ENCODE peak calls at places on chromosomes 7 and 10, in seven cellular contexts. E, V, K, M, T, F and X are unnamed samples.
A peak's percentile ranks its signal among the peaks of the same experiment; 100 is the strongest.

GRCh38 chr7:76294344-76295024 is 8.0 kb upstream of the HSPB1 start:
- DNase-seq in E (no peak), V (peak; percentile 98), K (peak; percentile 99), M (no peak), T (peak; percentile 97), F (no peak), X (peak; percentile 92)

GRCh38 chr10:35335718-35336083 is 608 bp upstream of the CCNY start:
- DNase-seq in E (peak; percentile 16), V (no peak), K (no peak), M (no peak), T (no peak), F (no peak), X (no peak)

GRCh38 chr10:70602665-70603438 is at the start of gene PRF1:
- DNase-seq in E (peak; percentile 81), V (no peak), K (peak; percentile 38), M (no peak), T (no peak), F (no peak), X (no peak)

GRCh38 chr7:24741691-24742639 is 15.3 kb downstream of the GSDME start:
- DNase-seq in E (no peak), V (peak; percentile 84), K (no peak), M (no peak), T (no peak), F (peak; percentile 93), X (no peak)

GRCh38 chr7:102063736-102064135 is 222.9 kb upstream of the SH2B2 start:
- DNase-seq in E (no peak), V (no peak), K (peak; percentile 17), M (no peak), T (no peak), F (peak; percentile 97), X (peak; percentile 93)

GRCh38 chr10:6416892-6417512 is 163.1 kb downstream of the PRKCQ start:
- DNase-seq in E (no peak), V (no peak), K (no peak), M (peak; percentile 58), T (no peak), F (no peak), X (peak; percentile 43)

GRCh38 chr7:151687523-151688235 is 168.0 kb upstream of the RHEB start:
- DNase-seq in E (no peak), V (peak; percentile 83), K (peak; percentile 72), M (peak; percentile 39), T (peak; percentile 43), F (peak; percentile 92), X (peak; percentile 98)

GRCh38 chr7:19815546-19815945 is 42.1 kb upstream of the TMEM196 start:
- DNase-seq in E (no peak), V (no peak), K (no peak), M (no peak), T (no peak), F (no peak), X (no peak)

GRCh38 chr7:117157871-117158209 is 165.0 kb downstream of the WNT2 start:
- DNase-seq in E (no peak), V (no peak), K (no peak), M (no peak), T (no peak), F (no peak), X (no peak)

GRCh38 chr7:74083928-74084721 is 521 bp downstream of the LIMK1 start:
- DNase-seq in E (peak; percentile 23), V (peak; percentile 64), K (peak; percentile 41), M (no peak), T (no peak), F (no peak), X (peak; percentile 59)

GRCh38 chr7:85829817-85830432 is 643.1 kb upstream of the SEMA3D start:
- DNase-seq in E (no peak), V (no peak), K (no peak), M (no peak), T (no peak), F (no peak), X (no peak)

GRCh38 chr10:44966129-44966815 is 6.7 kb downstream of the RASSF4 start:
- DNase-seq in E (no peak), V (no peak), K (no peak), M (no peak), T (no peak), F (no peak), X (peak; percentile 41)

GRCh38 chr7:151769189-151769821 is 107.6 kb downstream of the PRKAG2 start:
- DNase-seq in E (peak; percentile 53), V (no peak), K (no peak), M (no peak), T (no peak), F (no peak), X (no peak)

GRCh38 chr10:113449151-113449695 is 103.6 kb upstream of the HABP2 start:
- DNase-seq in E (no peak), V (no peak), K (no peak), M (no peak), T (no peak), F (no peak), X (no peak)

GRCh38 chr7:105131033-105131656 is 117.1 kb downstream of the KMT2E start:
- DNase-seq in E (no peak), V (no peak), K (no peak), M (no peak), T (no peak), F (no peak), X (no peak)

GRCh38 chr10:113965683-113966082 is 78.0 kb upstream of the ADRB1 start:
- DNase-seq in E (no peak), V (no peak), K (no peak), M (no peak), T (no peak), F (no peak), X (no peak)

GRCh38 chr10:118870467-118871243 is 115.9 kb upstream of the CACUL1 start:
- DNase-seq in E (no peak), V (peak; percentile 21), K (peak; percentile 78), M (no peak), T (peak; percentile 19), F (peak; percentile 53), X (peak; percentile 58)
- H3K27ac ChIP-seq in E (no peak overlapping the region), V (no peak overlapping the region), K (peak overlapping the region; percentile 71), M (no peak overlapping the region), T (peak overlapping the region; percentile 62), F (peak overlapping the region; percentile 72), X (no peak overlapping the region)

DNA sequence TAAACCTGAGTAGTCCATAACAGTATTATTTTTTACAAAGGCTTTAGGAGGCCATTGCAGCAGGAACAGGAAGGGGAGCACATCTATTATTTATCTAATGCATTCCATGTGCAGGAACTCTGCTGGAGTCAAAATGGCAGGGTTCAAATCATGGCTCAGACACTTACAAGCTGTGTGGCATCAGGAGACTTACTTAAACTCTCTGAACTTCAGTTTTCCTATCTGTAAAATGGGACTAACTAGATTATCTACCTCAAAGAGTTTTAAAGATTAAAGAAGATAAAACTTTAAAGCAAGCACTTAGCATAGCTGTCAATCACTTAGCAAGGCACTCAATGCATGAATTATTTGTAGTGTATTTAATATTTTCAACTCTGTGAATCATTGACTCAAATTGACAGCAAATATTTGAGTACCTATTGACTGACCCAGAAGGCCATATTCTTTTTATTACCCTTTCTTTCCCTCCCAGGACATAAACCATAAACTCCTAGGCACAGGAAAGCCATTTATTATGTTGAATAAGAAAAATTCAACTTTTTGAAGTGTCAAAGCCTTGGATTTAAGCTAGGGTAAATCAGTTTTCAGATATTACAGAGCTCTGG is 115.8 kb upstream of the FAM204A start:
- DNase-seq in E (no peak), V (no peak), K (no peak), M (no peak), T (no peak), F (no peak), X (no peak)
- H3K4me1 ChIP-seq in E (no peaks in the 10 kb centered on the region), V (no peaks in the 10 kb centered on the region), K (no peaks in the 10 kb centered on the region), M (no peaks in the 10 kb centered on the region), T (no peaks in the 10 kb centered on the region), F (peaks cover 5% of the 10 kb centered on the region), X (no peaks in the 10 kb centered on the region)

GRCh38 chr10:17814981-17815380 is 5.8 kb downstream of the MRC1 start:
- DNase-seq in E (no peak), V (no peak), K (no peak), M (no peak), T (no peak), F (no peak), X (no peak)

GRCh38 chr10:17805921-17806577 is 3.1 kb upstream of the MRC1 start:
- DNase-seq in E (no peak), V (no peak), K (no peak), M (no peak), T (no peak), F (no peak), X (no peak)

GRCh38 chr10:17811466-17811865 is 2.3 kb downstream of the MRC1 start:
- DNase-seq in E (no peak), V (no peak), K (peak; percentile 17), M (no peak), T (no peak), F (no peak), X (no peak)

GRCh38 chr10:17805440-17805839 is 3.7 kb upstream of the MRC1 start:
- DNase-seq in E (no peak), V (no peak), K (no peak), M (no peak), T (no peak), F (no peak), X (no peak)

DNA sequence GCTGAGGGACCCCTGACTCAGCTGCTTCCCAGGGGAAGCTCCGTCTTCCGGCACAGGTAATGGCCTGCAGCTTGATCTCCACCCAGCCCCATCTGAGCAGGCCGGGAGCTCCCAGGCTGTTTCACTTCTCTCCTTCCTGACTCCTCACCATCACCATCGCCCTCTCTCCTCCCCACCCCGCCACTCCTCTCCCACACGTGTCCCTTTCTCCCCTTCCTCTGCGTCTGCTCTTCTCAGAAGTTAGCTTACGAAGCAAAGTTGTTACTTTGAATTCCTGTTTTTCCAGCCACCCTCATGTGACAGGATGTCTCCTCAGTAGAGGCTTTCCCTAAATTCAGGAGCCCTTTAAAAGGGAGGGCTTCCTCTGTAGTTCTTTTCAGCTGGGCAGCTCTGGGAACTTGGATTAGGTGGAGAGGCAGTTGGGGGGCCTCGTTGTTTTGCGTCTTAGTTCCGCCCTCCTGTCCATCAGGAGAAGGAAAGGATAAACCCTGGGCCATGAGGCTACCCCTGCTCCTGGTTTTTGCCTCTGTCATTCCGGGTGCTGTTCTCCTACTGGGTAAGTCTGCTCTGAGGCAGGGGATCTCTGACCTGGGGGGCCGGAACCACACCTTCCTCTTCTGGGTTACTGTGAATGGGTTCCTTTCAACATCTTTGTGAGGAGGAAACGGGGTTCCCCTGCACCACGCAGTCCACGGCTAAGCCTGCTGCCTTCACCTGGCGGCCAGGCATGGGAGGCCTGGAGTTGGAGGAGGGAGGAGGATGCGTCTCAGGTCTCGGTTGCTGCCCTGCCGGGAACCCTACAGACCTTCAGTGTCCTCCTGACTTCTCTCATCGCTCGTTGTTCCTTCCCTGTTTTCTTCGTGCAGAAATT is at the start of gene MRC1:
- DNase-seq in E (no peak), V (no peak), K (peak; percentile 9), M (no peak), T (peak; percentile 41), F (no peak), X (no peak)
- H3K4me3 ChIP-seq in E (no peak within 1 kb of the TSS), V (no peak within 1 kb of the TSS), K (no peak within 1 kb of the TSS), M (no peak within 1 kb of the TSS), T (peak within 1 kb of the TSS; percentile 4), F (no peak within 1 kb of the TSS), X (no peak within 1 kb of the TSS)

DNA sequence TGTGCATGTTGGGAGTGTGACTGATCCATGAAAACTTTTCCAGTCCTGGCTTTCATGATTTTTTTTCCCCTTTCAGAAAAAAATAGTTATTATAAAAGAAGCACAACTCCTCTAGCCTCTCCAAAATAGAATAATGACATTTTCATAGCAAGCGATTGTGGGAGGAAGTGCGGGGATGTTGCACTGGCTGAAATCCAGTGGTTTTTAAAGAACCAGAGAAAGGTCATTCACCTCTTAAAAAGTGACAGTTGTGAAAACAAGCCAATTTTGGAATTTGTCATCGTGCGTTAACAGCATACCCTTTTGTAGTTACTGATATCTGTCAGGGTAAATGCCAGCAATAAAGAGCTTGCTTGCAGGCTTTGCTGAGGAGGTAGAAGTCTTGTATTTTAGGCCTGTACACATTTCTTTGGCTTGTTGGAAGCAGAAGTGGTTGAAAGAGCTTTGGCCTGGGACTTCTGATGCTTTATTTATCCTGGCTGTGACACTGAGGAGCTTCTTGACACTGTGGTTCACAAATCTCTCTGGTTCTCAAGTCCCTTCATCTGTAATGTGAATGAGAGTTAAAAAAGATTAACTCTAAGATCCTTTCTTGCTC is 545.9 kb downstream of the REEP3 start:
- DNase-seq in E (no peak), V (no peak), K (no peak), M (no peak), T (no peak), F (no peak), X (no peak)
- H3K27ac ChIP-seq in E (no peak overlapping the region), V (no peak overlapping the region), K (no peak overlapping the region), M (no peak overlapping the region), T (peak overlapping the region; percentile 42), F (no peak overlapping the region), X (no peak overlapping the region)